ENCODE peak calls at places on chromosomes 4 and X, in six cellular contexts. H is COLO829, F is NCI-H2081, Q is dermis blood vessel endothelial cell, B is NT2/D1, O is NCI-H1048. S is an unnamed sample.

GRCh38 chr4:162984621-162985020 is 182.1 kb downstream of the NAF1 start:
- DNase-seq in H (no peak), F (no peak), Q (no peak), B (no peak), O (no peak), S (no peak)

GRCh38 chr4:76311896-76312331 is 5.4 kb downstream of the STBD1 start:
- DNase-seq in H (no peak), F (no peak), Q (no peak), B (no peak), O (no peak), S (no peak)

GRCh38 chrX:25858273-25858880 is 279.8 kb upstream of the MAGEB18 start:
- DNase-seq in H (no peak), F (no peak), Q (peak; percentile 55), B (no peak), O (no peak), S (peak; percentile 42)

GRCh38 chr4:128635141-128635911 is 174.2 kb upstream of the JADE1 start:
- DNase-seq in H (peak; percentile 58), F (peak; percentile 72), Q (no peak), B (no peak), O (no peak), S (peak; percentile 91)

GRCh38 chr4:25861951-25862410 is 807 bp downstream of the SEL1L3 start:
- DNase-seq in H (no peak), F (no peak), Q (peak; percentile 62), B (no peak), O (no peak), S (peak; percentile 55)

GRCh38 chr4:55910140-55910539 is 38.6 kb upstream of the CEP135 start:
- DNase-seq in H (no peak), F (no peak), Q (no peak), B (no peak), O (no peak), S (peak; percentile 30)

GRCh38 chr4:149158852-149159251 is 656.8 kb downstream of the IQCM start:
- DNase-seq in H (no peak), F (no peak), Q (no peak), B (no peak), O (no peak), S (no peak)

GRCh38 chr4:141668200-141668599 is 31.8 kb downstream of the IL15 start:
- DNase-seq in H (no peak), F (no peak), Q (no peak), B (no peak), O (no peak), S (no peak)

GRCh38 chrX:151384807-151385206 is 12.2 kb upstream of the VMA21 start:
- DNase-seq in H (no peak), F (no peak), Q (no peak), B (no peak), O (no peak), S (no peak)

GRCh38 chr4:138035781-138036258 is 206.3 kb downstream of the SLC7A11 start:
- DNase-seq in H (peak; percentile 77), F (peak; percentile 44), Q (peak; percentile 83), B (no peak), O (no peak), S (peak; percentile 88)

GRCh38 chr4:125547842-125548241 is 233.1 kb downstream of the FAT4 start:
- DNase-seq in H (no peak), F (no peak), Q (peak; percentile 4), B (no peak), O (no peak), S (peak; percentile 23)

GRCh38 chr4:164446516-164446915 is 307.4 kb upstream of the SMIM31 start:
- DNase-seq in H (no peak), F (no peak), Q (no peak), B (no peak), O (no peak), S (no peak)

GRCh38 chr4:158669310-158669709 is 2.4 kb downstream of the C4orf46 start:
- DNase-seq in H (no peak), F (no peak), Q (no peak), B (no peak), O (no peak), S (no peak)

GRCh38 chr4:96630839-96631238 is 790.9 kb downstream of the PDHA2 start:
- DNase-seq in H (no peak), F (no peak), Q (no peak), B (no peak), O (no peak), S (no peak)

GRCh38 chrX:54357414-54358377 is at the start of gene WNK3:
- DNase-seq in H (peak; percentile 57), F (peak; percentile 85), Q (peak; percentile 57), B (peak; percentile 82), O (peak; percentile 67), S (peak; percentile 14)

GRCh38 chr4:151961456-151961855 is 200.6 kb upstream of the GATB start:
- DNase-seq in H (no peak), F (no peak), Q (no peak), B (no peak), O (no peak), S (no peak)

GRCh38 chr4:7700665-7701064 is 239.0 kb downstream of the AFAP1 start:
- DNase-seq in H (no peak), F (no peak), Q (no peak), B (no peak), O (no peak), S (no peak)

GRCh38 chr4:181959121-181959520 is 284.1 kb upstream of the TENM3 start:
- DNase-seq in H (no peak), F (no peak), Q (no peak), B (no peak), O (no peak), S (peak; percentile 34)

GRCh38 chrX:48590203-48591103 is 6.8 kb upstream of the WDR13 start:
- DNase-seq in H (no peak), F (no peak), Q (peak; percentile 50), B (no peak), O (no peak), S (no peak)

GRCh38 chrX:17525266-17525665 is 150.3 kb downstream of the NHS start:
- DNase-seq in H (no peak), F (no peak), Q (no peak), B (no peak), O (no peak), S (peak; percentile 47)

GRCh38 chrX:79630033-79631009 is 263.2 kb upstream of the ITM2A start:
- DNase-seq in H (no peak), F (no peak), Q (no peak), B (no peak), O (no peak), S (no peak)

GRCh38 chr4:185465707-185466106 is 5.8 kb downstream of the CCDC110 start:
- DNase-seq in H (no peak), F (no peak), Q (no peak), B (no peak), O (no peak), S (no peak)

GRCh38 chrX:16544969-16545368 is 105.0 kb upstream of the S100G start:
- DNase-seq in H (no peak), F (no peak), Q (no peak), B (no peak), O (no peak), S (no peak)

GRCh38 chr4:138182838-138183426 is 59.2 kb downstream of the SLC7A11 start:
- DNase-seq in H (peak; percentile 71), F (peak; percentile 16), Q (peak; percentile 87), B (peak; percentile 20), O (peak; percentile 27), S (peak; percentile 85)

GRCh38 chrX:72016881-72017783 is 106.5 kb downstream of the NHSL2 start:
- DNase-seq in H (no peak), F (no peak), Q (no peak), B (no peak), O (no peak), S (no peak)